ENCODE peak calls at places on chromosomes 7 and 10, in four cellular contexts. K is mammary epithelial cell, L is HCT116, U is endothelial cell of umbilical vein. V is an unnamed sample. For H3K4me1, the result is how much of the 10 kb centered on the place peaks cover.

GRCh38 chr10:60649485-60650271 is 128.6 kb upstream of the CDK1 start:
- DNase-seq in K (no peak), L (no peak), U (no peak), V (no peak)

GRCh38 chr10:84097787-84098353 is 41.4 kb upstream of the GHITM start:
- DNase-seq in L (no peak), K (no peak), U (peak), V (peak)

GRCh38 chr7:69622014-69622818 is 23.9 kb downstream of the AUTS2 start:
- DNase-seq in L (no peak), K (no peak), U (no peak), V (peak)

GRCh38 chr7:29332027-29332806 is 137.6 kb downstream of the CHN2 start:
- DNase-seq in U (no peak), L (no peak), K (no peak), V (peak)

GRCh38 chr10:122030200-122030552 is 41.2 kb downstream of the TACC2 start:
- DNase-seq in K (no peak), L (no peak), U (no peak), V (no peak)

GRCh38 chr10:77403761-77404160 is 233.8 kb downstream of the KCNMA1 start:
- DNase-seq in L (no peak), U (no peak), K (no peak), V (no peak)

GRCh38 chr10:1374501-1374900 is 318.3 kb downstream of the WDR37 start:
- DNase-seq in L (no peak), U (no peak), K (no peak), V (no peak)

GRCh38 chr10:96665306-96665705 is 55.0 kb downstream of the PIK3AP1 start:
- DNase-seq in K (no peak), L (no peak), U (no peak), V (no peak)

GRCh38 chr10:48547061-48547895 is 57.6 kb downstream of the ARHGAP22 start:
- DNase-seq in K (no peak), L (no peak), U (no peak), V (no peak)

GRCh38 chr7:142880886-142881505 is 4.5 kb downstream of the TRPV6 start:
- DNase-seq in L (peak), K (no peak), U (peak), V (peak)

GRCh38 chr10:125072824-125073223 is 87.5 kb downstream of the CTBP2 start:
- DNase-seq in U (no peak), L (no peak), K (no peak), V (no peak)

GRCh38 chr10:34102917-34103506 is 712.1 kb downstream of the PARD3 start:
- DNase-seq in L (no peak), U (no peak), K (no peak), V (peak)

GRCh38 chr10:114026189-114027040 is 17.3 kb upstream of the ADRB1 start:
- DNase-seq in U (peak), L (peak), K (peak), V (peak)

GRCh38 chr7:32298403-32299132 is 191.6 kb downstream of the LSM5 start:
- DNase-seq in L (no peak), K (peak), U (no peak), V (peak)

GRCh38 chr7:97973206-97973658 is 16.8 kb downstream of the OCM2 start:
- DNase-seq in K (no peak), U (no peak), L (peak), V (no peak)

GRCh38 chr10:132163278-132163765 is 23.4 kb upstream of the DPYSL4 start:
- DNase-seq in L (peak), U (no peak), K (no peak), V (peak)

GRCh38 chr7:123864966-123865365 is 20.0 kb downstream of the HYAL4 start:
- DNase-seq in L (no peak), U (peak), K (no peak), V (no peak)

GRCh38 chr7:29965030-29965429 is 24.6 kb downstream of the SCRN1 start:
- DNase-seq in K (no peak), L (no peak), U (no peak), V (no peak)

GRCh38 chr7:156152380-156152779 is 340.1 kb upstream of the SHH start:
- DNase-seq in U (no peak), L (no peak), K (no peak), V (no peak)

GRCh38 chr10:63887026-63887589 is 365.9 kb downstream of the REEP3 start:
- DNase-seq in U (no peak), K (no peak), L (peak), V (peak)

GRCh38 chr10:86500846-86501245 is 20.7 kb downstream of the WAPL start:
- DNase-seq in L (no peak), K (no peak), U (no peak), V (no peak)

GRCh38 chr7:130365511-130366441 is 14.5 kb upstream of the CPA1 start:
- DNase-seq in L (no peak), U (no peak), K (peak), V (peak)

GRCh38 chr10:74888947-74889661 is 62.7 kb downstream of the KAT6B start:
- DNase-seq in L (peak), K (no peak), U (no peak), V (peak)

GRCh38 chr7:39044489-39044888 is 66.8 kb downstream of the POU6F2 start:
- DNase-seq in L (no peak), U (no peak), K (no peak), V (no peak)

GRCh38 chr10:127440371-127440770 is 108.7 kb upstream of the NPS start:
- DNase-seq in U (no peak), K (no peak), L (no peak), V (no peak)

GRCh38 chr7:2726316-2727018 is 38.5 kb downstream of the AMZ1 start:
- DNase-seq in K (no peak), L (no peak), U (no peak), V (no peak)

GRCh38 chr10:79082631-79083581 is 14.1 kb downstream of the ZMIZ1 start:
- DNase-seq in U (peak), L (no peak), K (no peak), V (no peak)

GRCh38 chr10:636769-637168 is 52.7 kb downstream of the DIP2C start:
- DNase-seq in L (no peak), U (no peak), K (no peak), V (no peak)

GRCh38 chr10:69065406-69066361 is 22.2 kb upstream of the SRGN start:
- DNase-seq in U (peak), K (peak), L (no peak), V (no peak)

DNA sequence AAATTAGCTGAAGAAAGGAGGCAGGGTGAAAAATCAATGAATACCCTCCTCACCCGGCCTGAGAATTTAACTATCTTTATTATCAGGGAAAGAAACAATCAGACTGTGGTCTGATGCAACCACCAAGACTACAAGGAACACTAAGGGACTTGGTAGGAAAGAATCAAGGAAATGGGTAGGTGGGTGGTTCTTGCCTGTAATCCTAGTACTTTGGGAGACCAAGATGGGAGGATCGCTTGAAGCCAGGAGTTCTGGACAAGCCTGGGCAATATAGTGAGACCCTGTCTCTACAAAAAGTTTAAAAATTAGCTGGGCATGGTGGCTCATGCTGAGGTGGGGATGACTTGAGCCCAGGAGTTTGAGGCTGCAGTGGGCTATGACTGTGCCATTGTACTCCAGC is 12.6 kb downstream of the SMURF1 start:
- DNase-seq in K (no peak), U (no peak), L (no peak), V (no peak)
- H3K4me1 ChIP-seq in K (under half), U (under half), L (under half), V (under half)

DNA sequence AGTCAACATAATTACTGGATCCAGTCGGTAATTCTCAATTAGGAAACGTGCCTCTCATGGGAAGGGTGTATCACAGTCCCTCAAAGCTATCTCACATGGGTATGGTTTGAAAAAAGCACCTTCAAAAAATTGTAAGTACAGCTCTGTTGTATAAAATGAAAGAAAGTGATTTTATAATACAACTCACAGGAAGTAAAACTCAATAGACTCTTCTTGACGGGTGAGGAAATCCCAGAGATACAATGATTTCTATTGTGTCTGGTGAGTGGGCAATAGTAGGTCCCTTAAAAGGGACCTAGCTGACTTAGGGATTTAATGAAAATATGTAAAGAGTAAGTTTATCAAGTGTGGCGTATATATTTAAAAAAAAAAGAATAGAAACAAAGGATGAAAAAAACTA is 27.0 kb downstream of the TASOR2 start:
- DNase-seq in L (no peak), K (peak), U (peak), V (peak)
- H3K27ac ChIP-seq in L (no peak), K (peak), U (no peak), V (peak)

GRCh38 chr7:157467496-157468212 is 130.8 kb downstream of the DNAJB6 start:
- DNase-seq in L (no peak), U (no peak), K (no peak), V (no peak)

GRCh38 chr7:157466473-157467261 is 129.9 kb downstream of the DNAJB6 start:
- DNase-seq in K (no peak), U (no peak), L (no peak), V (no peak)

GRCh38 chr7:157464111-157464970 is 127.5 kb downstream of the DNAJB6 start:
- DNase-seq in U (no peak), K (no peak), L (no peak), V (peak)

GRCh38 chr7:157464971-157465481 is 128.2 kb downstream of the DNAJB6 start:
- DNase-seq in L (no peak), K (no peak), U (no peak), V (no peak)

DNA sequence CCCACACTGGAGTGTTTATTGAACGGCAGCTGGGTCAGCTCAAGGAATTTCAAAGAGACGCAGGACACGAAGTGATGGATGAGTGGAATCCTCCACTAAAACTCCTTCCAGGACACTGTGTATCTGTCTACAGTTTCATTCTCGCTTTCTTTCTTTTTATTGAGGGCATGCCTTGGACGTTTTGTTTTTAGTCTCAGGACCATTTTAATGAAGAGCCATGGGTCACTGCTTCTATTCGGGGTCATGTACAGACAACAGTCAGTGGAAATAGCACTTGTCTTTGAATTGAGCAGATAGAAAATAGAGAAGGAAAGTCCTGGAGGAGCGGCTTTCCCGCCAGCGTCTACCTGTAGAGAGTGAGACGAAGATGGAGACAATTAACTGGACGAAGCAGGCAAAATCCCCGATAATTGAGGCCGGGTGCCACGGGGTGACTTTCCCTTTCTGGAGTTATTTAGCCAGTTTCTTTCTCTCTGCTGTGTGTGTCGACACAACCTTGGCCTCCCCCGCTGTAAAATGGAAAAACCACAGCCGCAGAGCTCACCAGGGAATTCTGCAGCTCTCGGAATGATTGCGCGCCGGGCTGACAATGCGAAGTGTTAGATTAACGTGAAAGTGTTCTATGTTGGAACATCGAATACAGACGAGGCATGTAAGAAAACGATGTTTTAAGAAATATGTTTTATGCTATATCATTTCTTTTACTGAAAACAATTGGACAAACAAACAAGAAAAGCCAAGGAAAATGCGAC is 129.0 kb downstream of the DNAJB6 start:
- DNase-seq in K (no peak), L (no peak), U (no peak), V (no peak)
- TF ChIP-seq EZH2 in K (no peak), L (no peak), U (no peak), V (no peak)

GRCh38 chr10:30862486-30862885 is 169.2 kb downstream of the ZNF438 start:
- DNase-seq in K (no peak), L (no peak), U (no peak), V (no peak)
- H3K4me1 ChIP-seq in K (under half), L (under half), U (under half), V (under half)

GRCh38 chr10:91567815-91568214 is 65.1 kb downstream of the PPP1R3C start:
- DNase-seq in K (peak), U (no peak), L (no peak), V (no peak)

GRCh38 chr10:91564508-91564907 is 68.4 kb downstream of the PPP1R3C start:
- DNase-seq in L (no peak), U (no peak), K (no peak), V (no peak)

GRCh38 chr10:91565241-91565640 is 67.6 kb downstream of the PPP1R3C start:
- DNase-seq in K (no peak), L (no peak), U (no peak), V (no peak)

GRCh38 chr10:91564026-91564425 is 68.8 kb downstream of the PPP1R3C start:
- DNase-seq in U (no peak), L (no peak), K (no peak), V (no peak)

DNA sequence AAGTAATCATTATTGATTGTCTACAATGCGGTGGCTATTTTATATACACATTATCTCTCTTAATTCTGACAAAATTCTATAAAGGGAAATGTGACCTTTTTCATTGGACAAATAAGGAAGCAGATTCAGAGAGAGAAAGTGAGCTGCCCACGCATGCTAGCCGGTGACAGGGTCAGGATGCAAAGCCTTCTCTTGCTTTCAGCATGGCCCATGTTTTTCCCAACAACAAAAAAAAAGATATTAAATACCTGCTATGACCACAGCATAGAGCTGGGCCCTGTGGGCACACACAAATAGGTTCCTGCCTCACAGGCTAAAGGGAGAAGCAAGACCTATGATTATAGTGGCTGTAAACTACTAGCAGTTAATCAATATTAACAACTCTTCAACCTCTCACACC is 66.7 kb downstream of the PPP1R3C start:
- DNase-seq in L (no peak), U (no peak), K (no peak), V (no peak)
- H3K27ac ChIP-seq in L (no peak), U (no peak), K (no peak), V (no peak)

GRCh38 chr10:128662520-128662919 is 536.3 kb upstream of the MKI67 start:
- DNase-seq in L (no peak), U (no peak), K (no peak), V (no peak)
- TF ChIP-seq EZH2 in L (no peak), U (no peak), K (no peak), V (no peak)

DNA sequence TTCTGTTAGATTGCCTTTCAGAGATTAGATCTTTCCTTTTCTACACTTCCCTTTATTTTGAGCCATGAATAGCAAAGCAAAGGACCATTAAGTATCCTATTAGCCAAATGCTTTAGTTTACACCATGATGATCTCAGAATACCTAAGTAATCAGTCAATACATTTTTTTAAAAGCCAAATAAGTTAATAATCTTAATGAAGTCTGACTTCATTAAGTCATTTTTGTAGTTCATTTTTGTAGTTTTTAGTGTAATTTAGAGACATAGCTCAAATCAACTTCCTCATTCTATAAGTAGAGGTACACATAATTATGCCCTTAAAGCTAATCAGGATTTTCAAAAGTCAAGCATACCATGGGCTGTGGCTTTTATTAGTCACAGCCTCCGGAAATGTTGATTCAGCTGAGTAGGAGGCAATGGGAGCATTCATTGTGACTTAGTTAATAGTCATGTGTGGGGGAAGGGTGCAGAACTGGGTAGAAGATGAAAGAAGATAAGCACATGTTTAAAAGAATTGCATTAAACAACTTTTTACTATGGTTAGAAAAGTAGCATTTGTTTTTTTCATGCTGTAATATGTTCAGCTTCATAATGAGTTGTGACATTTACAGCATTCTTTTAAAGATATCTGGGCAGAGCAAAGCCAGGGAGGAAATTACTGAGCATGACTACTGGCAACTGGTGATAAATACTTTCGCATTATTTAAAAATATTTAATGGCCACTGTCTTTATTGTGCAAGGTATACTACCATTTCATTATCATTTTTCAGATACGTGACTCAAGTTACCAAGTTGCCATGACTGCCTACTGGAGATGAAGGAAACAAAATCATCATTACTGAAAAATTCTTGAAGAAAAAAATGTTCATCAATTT is 57.3 kb upstream of the CCDC71L start:
- DNase-seq in K (peak), U (peak), L (peak), V (peak)
- H3K4me1 ChIP-seq in K (under half), U (under half), L (under half), V (under half)

GRCh38 chr10:97708167-97708566 is 5.4 kb upstream of the MARVELD1 start:
- DNase-seq in U (no peak), K (no peak), L (no peak), V (no peak)

GRCh38 chr10:97703398-97704067 is 10.0 kb upstream of the MARVELD1 start:
- DNase-seq in L (no peak), K (no peak), U (no peak), V (no peak)

GRCh38 chr10:97707134-97707861 is 6.2 kb upstream of the MARVELD1 start:
- DNase-seq in K (no peak), U (no peak), L (no peak), V (no peak)

GRCh38 chr10:97704341-97704740 is 9.2 kb upstream of the MARVELD1 start:
- DNase-seq in L (no peak), K (no peak), U (no peak), V (no peak)

GRCh38 chr10:97705006-97705670 is 8.4 kb upstream of the MARVELD1 start:
- DNase-seq in K (no peak), L (no peak), U (no peak), V (no peak)
- H3K27ac ChIP-seq in K (no peak), L (no peak), U (no peak), V (no peak)

GRCh38 chr7:1236831-1237701 is 4.4 kb downstream of the UNCX start:
- DNase-seq in U (no peak), L (no peak), K (no peak), V (no peak)
- TF ChIP-seq EZH2 in U (peak), L (no peak), K (no peak), V (no peak)

V was measured in A673.